ENCODE peak calls at places on chromosome 19, in five cellular contexts. B, H, I, G and S are unnamed samples.

GRCh38 chr19:21256722-21257121 is 72.5 kb downstream of the ZNF708 start:
- DNase-seq in B (peak; percentile 13), H (peak; percentile 32), I (no peak), G (no peak), S (no peak)

GRCh38 chr19:56959211-56959610 is 118.7 kb upstream of the PEG3 start:
- DNase-seq in B (no peak), H (no peak), I (no peak), G (no peak), S (no peak)

GRCh38 chr19:40366697-40367561 is 18.4 kb downstream of the PLD3 start:
- DNase-seq in B (peak; percentile 71), H (peak; percentile 72), I (no peak), G (no peak), S (no peak)

GRCh38 chr19:34220472-34221063 is 33.8 kb upstream of the GARRE1 start:
- DNase-seq in B (peak; percentile 50), H (peak; percentile 65), I (peak; percentile 70), G (no peak), S (no peak)

GRCh38 chr19:47330466-47330869 is 1.5 kb upstream of the C5AR2 start:
- DNase-seq in B (no peak), H (no peak), I (no peak), G (no peak), S (no peak)

GRCh38 chr19:56393119-56394012 is at the start of gene ZNF582:
- DNase-seq in B (peak; percentile 96), H (peak; percentile 98), I (peak; percentile 89), G (peak; percentile 87), S (peak; percentile 70)

GRCh38 chr19:12769689-12770088 is 5.7 kb downstream of the HOOK2 start:
- DNase-seq in B (no peak), H (peak; percentile 92), I (peak; percentile 44), G (no peak), S (no peak)

GRCh38 chr19:7681336-7682174 is 922 bp downstream of the TRAPPC5 start:
- DNase-seq in B (peak; percentile 60), H (peak; percentile 92), I (peak; percentile 85), G (peak; percentile 23), S (no peak)

GRCh38 chr19:10478476-10478875 is 24.7 kb downstream of the KEAP1 start:
- DNase-seq in B (no peak), H (no peak), I (no peak), G (no peak), S (peak; percentile 19)

GRCh38 chr19:45901912-45902650 is at the start of gene MYPOP:
- DNase-seq in B (no peak), H (peak; percentile 66), I (no peak), G (no peak), S (no peak)

DNA sequence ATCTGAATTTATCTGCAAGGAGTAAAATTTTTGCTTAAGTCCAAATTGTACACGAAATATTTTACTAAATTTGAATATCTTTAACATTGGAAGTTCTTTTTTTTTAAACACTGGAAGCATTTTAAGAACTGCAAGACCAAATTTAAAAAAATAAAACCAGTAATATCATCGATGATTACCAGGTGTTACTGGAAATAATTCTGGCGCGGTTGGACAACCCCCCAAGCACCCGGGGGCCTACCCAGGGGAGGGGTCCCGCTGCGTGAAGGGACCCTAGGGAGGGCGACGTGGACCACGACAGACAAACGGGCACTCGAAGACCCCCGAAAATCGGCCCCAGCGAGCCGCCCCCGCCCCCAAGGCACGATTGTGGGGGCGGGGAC is 12.6 kb upstream of the JSRP1 start:
- DNase-seq in B (no peak), H (no peak), I (no peak), G (no peak), S (no peak)
- TF ChIP-seq CTCF in B (no peak), H (no peak), I (no peak), G (no peak), S (no peak)

GRCh38 chr19:38210458-38210987 is 13.5 kb downstream of the DPF1 start:
- DNase-seq in B (peak; percentile 17), H (peak; percentile 97), I (no peak), G (no peak), S (no peak)

GRCh38 chr19:38209671-38210457 is 14.2 kb downstream of the DPF1 start:
- DNase-seq in B (peak; percentile 43), H (peak; percentile 87), I (no peak), G (no peak), S (no peak)

GRCh38 chr19:38207543-38207942 is 16.5 kb downstream of the DPF1 start:
- DNase-seq in B (no peak), H (no peak), I (no peak), G (no peak), S (no peak)

GRCh38 chr19:38208571-38208970 is 15.5 kb downstream of the DPF1 start:
- DNase-seq in B (no peak), H (no peak), I (no peak), G (no peak), S (no peak)

DNA sequence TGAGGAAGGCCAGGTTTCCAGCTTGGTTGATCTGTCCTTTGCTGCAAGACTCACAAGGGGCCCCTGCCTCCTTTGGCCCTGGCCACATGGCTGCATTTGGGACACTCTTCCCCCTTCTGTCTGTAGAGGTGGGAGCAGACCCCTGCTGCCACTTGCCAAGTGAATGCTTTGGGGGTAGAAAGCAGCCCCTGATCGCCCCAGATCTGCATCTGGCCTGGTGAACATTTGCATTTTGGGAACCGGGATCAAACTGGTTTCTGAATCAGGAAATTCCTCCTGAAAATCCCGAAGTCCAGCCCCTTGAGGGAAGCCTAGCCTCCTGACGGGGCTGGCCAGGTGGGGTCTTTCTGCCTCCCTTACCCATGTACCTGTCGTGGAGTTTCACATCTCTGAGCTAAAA is 14.9 kb downstream of the DPF1 start:
- DNase-seq in B (no peak), H (peak; percentile 49), I (no peak), G (no peak), S (no peak)
- H3K4me3 ChIP-seq in B (no peak overlapping the region), H (peak overlapping the region; percentile 46), I (no peak overlapping the region), G (peak overlapping the region; percentile 28), S (no peak overlapping the region)

GRCh38 chr19:2424686-2425621 is 2.4 kb downstream of the TIMM13 start:
- DNase-seq in B (peak; percentile 76), H (peak; percentile 85), I (no peak), G (peak; percentile 14), S (no peak)
- TF ChIP-seq CTCF in B (no peak), H (peak; percentile 49), I (no peak), G (peak; percentile 50), S (peak; percentile 48)

DNA sequence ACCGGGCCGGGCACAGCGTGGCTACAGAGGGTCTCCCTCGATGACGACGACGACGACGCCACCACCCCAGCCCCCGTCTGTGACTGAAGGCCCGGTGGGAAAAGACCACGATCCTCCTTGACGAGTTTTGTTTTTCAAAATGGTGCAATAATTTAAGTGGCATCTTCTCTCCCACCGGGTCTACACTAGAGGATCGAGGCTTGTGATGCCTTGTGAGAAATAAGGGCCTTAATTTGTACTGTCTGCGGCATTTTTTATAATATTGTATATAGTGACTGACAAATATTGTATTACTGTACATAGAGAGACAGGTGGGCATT is 2.5 kb downstream of the KLF2 start:
- DNase-seq in B (no peak), H (no peak), I (peak; percentile 49), G (no peak), S (no peak)
- H3K4me3 ChIP-seq in B (peak overlapping the region; percentile 75), H (peak overlapping the region; percentile 41), I (peak overlapping the region; percentile 87), G (peak overlapping the region; percentile 89), S (no peak overlapping the region)

GRCh38 chr19:3834349-3835054 is 34.3 kb downstream of the ZFR2 start:
- DNase-seq in B (no peak), H (no peak), I (no peak), G (no peak), S (no peak)
- TF ChIP-seq CTCF in B (no peak), H (no peak), I (no peak), G (no peak), S (no peak)

GRCh38 chr19:14267224-14267741 is 61.3 kb upstream of the ADGRL1 start:
- DNase-seq in B (no peak), H (no peak), I (no peak), G (no peak), S (no peak)

DNA sequence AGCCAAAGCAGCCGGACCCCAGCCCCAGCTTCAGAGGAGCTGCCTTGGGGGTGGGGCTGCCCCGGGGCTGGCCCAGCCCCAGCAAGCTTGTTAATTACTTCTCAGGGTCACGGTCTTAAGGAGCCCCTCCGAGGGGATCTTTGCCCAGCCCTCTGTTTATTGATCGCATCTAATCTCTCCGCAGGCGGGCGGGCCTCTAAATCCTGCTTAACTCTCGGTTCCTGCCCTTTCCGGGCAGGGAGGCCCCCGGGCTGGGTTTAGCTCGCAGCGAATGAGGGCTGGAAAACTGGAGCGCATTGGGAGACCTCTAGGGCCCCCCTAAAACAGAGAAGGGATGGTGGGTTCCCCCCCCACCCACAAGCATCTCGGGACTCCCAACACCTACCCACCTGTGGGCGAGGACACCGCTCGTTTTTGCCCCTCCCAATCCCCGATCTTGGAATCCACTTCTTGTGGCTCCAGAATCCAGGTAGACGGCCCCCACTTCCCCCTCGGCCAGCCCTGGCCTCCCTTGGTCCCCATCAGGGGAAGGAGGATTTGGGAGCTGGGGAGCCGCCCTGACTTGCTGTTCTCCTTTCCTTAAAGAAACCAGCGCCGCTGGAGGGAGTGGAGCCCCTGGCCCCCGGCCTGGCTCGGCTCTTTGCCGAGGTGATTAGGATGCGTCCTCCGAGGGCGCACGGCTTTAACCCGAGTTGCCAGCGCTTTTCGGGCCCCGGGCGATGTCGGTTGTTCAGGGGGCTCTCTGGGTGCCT is 59.5 kb upstream of the ADGRL1 start:
- DNase-seq in B (no peak), H (peak; percentile 84), I (no peak), G (no peak), S (no peak)
- H3K4me3 ChIP-seq in B (no peak overlapping the region), H (peak overlapping the region; percentile 46), I (no peak overlapping the region), G (no peak overlapping the region), S (no peak overlapping the region)